ENCODE peak calls at places on chromosome 22, in four cellular contexts. V is A673; W is hepatocyte; B is CD8-positive, alpha-beta T cell. Y is an unnamed sample.

GRCh38 chr22:26086359-26086758 is 82.9 kb upstream of the SEZ6L start:
- DNase-seq in B (no peak), V (peak; percentile 16), W (no peak), Y (no peak)

GRCh38 chr22:44393066-44393465 is 80.3 kb upstream of the SHISAL1 start:
- DNase-seq in V (no peak), B (no peak), W (no peak), Y (no peak)

GRCh38 chr22:31944700-31945477 is 554 bp downstream of the YWHAH start:
- DNase-seq in W (peak; percentile 31), B (peak; percentile 26), V (no peak), Y (no peak)

GRCh38 chr22:41366323-41367014 is 15.3 kb upstream of the TEF start:
- DNase-seq in B (no peak), W (no peak), V (no peak), Y (no peak)

GRCh38 chr22:24953294-24954113 is 988 bp downstream of the KIAA1671 start:
- DNase-seq in V (no peak), W (peak; percentile 43), B (no peak), Y (no peak)

GRCh38 chr22:25839755-25840154 is 97.8 kb downstream of the MYO18B start:
- DNase-seq in V (no peak), B (no peak), W (no peak), Y (no peak)

GRCh38 chr22:26548984-26549383 is 36.7 kb upstream of the TFIP11 start:
- DNase-seq in W (no peak), B (no peak), V (no peak), Y (no peak)

GRCh38 chr22:39661842-39662676 is 91.5 kb downstream of the CACNA1I start:
- DNase-seq in V (peak; percentile 17), B (peak; percentile 82), W (peak; percentile 69), Y (peak; percentile 41)

GRCh38 chr22:31872209-31872608 is 72.1 kb upstream of the YWHAH start:
- DNase-seq in B (peak; percentile 9), V (no peak), W (no peak), Y (no peak)

GRCh38 chr22:44574581-44575343 is 76.7 kb upstream of the RTL6 start:
- DNase-seq in B (no peak), W (no peak), V (no peak), Y (no peak)

GRCh38 chr22:47954107-47954506 is 1191.7 kb downstream of the TBC1D22A start:
- DNase-seq in V (no peak), W (no peak), B (no peak), Y (no peak)

GRCh38 chr22:24244144-24244787 is 616 bp downstream of the GGT5 start:
- DNase-seq in B (no peak), W (no peak), V (no peak), Y (no peak)

GRCh38 chr22:22823126-22823804 is 64.4 kb upstream of the IGLL5 start:
- DNase-seq in W (no peak), V (no peak), B (no peak), Y (no peak)

GRCh38 chr22:22820626-22821025 is 67.0 kb upstream of the IGLL5 start:
- DNase-seq in B (peak; percentile 22), V (no peak), W (no peak), Y (no peak)

GRCh38 chr22:22821340-22821739 is 66.3 kb upstream of the IGLL5 start:
- DNase-seq in W (no peak), V (no peak), B (no peak), Y (no peak)

GRCh38 chr22:22820076-22820475 is 67.5 kb upstream of the IGLL5 start:
- DNase-seq in V (no peak), B (no peak), W (no peak), Y (no peak)

GRCh38 chr22:22822106-22822505 is 65.5 kb upstream of the IGLL5 start:
- DNase-seq in V (no peak), B (no peak), W (no peak), Y (no peak)
- TF ChIP-seq CTCF in V (no peak), B (no peak), W (no peak), Y (no peak)

GRCh38 chr22:17105143-17106129 is 15.7 kb downstream of the TMEM121B start:
- DNase-seq in W (no peak), V (no peak), B (no peak), Y (no peak)
- TF ChIP-seq CTCF in W (no peak), V (no peak), B (no peak), Y (no peak)

GRCh38 chr22:42366815-42367581 is 65.2 kb downstream of the NFAM1 start:
- DNase-seq in W (no peak), B (no peak), V (no peak), Y (no peak)

GRCh38 chr22:42369250-42370041 is 62.8 kb downstream of the NFAM1 start:
- DNase-seq in B (peak; percentile 82), W (peak; percentile 94), V (peak; percentile 95), Y (peak; percentile 73)

GRCh38 chr22:42368379-42369249 is 63.6 kb downstream of the NFAM1 start:
- DNase-seq in B (peak; percentile 19), V (no peak), W (peak; percentile 38), Y (no peak)

GRCh38 chr22:42365942-42366660 is 66.1 kb downstream of the NFAM1 start:
- DNase-seq in W (no peak), V (no peak), B (no peak), Y (no peak)

DNA sequence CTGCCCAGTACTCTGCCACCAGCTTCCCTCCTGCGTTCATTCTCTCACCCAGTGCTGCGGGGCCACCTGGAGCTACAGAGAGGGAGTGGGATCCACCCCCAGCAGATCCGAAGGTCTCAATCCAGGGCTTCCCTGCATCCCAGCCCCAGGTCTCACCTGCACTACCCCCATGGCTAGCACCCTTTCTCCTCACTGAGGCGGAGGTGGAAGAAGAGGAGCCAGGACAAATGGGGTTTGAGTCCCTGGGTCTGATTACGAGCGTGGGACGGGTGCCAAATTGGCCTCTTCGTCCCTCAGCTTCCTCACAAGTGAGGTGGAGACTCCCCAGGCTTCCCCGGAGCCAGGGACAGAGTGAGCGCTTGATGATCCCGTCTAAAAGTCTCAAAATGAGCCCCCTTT is 64.2 kb downstream of the NFAM1 start:
- DNase-seq in B (no peak), V (no peak), W (no peak), Y (no peak)
- TF ChIP-seq CTCF in B (no peak), V (peak; percentile 9), W (no peak), Y (no peak)

GRCh38 chr22:20319745-20320658 is at the start of gene DGCR6L:
- DNase-seq in B (peak; percentile 97), V (peak; percentile 98), W (peak; percentile 97), Y (peak; percentile 97)
- TF ChIP-seq CTCF in B (no peak), V (no peak), W (no peak), Y (no peak)

DNA sequence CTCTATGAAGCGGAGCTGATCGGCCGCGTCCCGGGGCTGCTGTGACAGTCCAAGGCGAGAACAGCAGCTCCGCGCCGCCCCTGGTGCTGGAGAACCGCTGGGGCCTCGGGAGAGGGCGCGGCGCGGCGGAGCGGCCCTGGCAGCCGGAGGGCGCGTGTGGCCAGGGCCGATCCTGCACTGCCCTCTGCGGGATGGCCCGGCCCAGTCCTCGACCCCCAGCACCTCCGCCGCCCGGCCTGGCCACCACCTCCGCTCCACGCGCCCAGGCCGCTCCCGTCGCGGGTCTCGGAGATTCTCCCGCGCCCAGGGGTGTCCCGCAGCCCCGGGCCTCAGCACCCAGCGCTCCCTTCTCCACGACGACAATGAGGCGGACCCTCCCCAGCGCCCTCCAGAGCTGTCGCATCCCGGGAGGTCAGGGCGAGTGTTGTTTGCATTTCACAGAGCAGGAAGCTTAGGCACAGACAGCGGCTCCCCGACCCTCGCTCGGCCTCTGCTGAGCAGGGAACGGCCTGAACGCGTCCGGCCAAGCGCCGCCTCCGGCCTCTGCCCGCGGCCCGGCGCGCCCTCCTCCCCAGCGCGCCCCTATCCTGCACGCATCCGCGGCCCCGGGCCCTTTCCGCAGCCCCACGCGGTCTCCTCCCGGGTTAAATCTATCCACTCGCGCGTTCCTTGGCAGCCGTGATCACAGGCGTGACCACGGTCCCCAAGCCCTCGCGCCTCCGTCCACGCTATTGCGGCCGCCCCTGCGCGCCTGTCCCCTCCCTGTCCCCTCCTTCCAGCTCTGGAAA is 109.7 kb downstream of the WNT7B start:
- DNase-seq in B (no peak), W (peak; percentile 62), V (no peak), Y (no peak)
- TF ChIP-seq CTCF in B (no peak), W (peak; percentile 23), V (no peak), Y (no peak)

GRCh38 chr22:29524440-29525191 is 28.9 kb downstream of the THOC5 start:
- DNase-seq in W (peak; percentile 29), V (peak; percentile 21), B (peak; percentile 10), Y (peak; percentile 33)
- TF ChIP-seq CTCF in W (peak; percentile 36), V (peak; percentile 46), B (no peak), Y (no peak)

GRCh38 chr22:48968201-48968959 is 859.3 kb downstream of the BRD1 start:
- DNase-seq in W (peak; percentile 74), V (no peak), B (no peak), Y (no peak)
- TF ChIP-seq CTCF in W (peak; percentile 50), V (peak; percentile 55), B (peak; percentile 27), Y (no peak)

GRCh38 chr22:30555282-30556210 is 9.0 kb upstream of the SEC14L6 start:
- DNase-seq in W (no peak), B (no peak), V (no peak), Y (no peak)
- TF ChIP-seq CTCF in W (no peak), B (no peak), V (no peak), Y (no peak)

GRCh38 chr22:20130319-20130718 is 1.3 kb upstream of the ZDHHC8 start:
- DNase-seq in W (no peak), V (no peak), B (no peak), Y (no peak)
- TF ChIP-seq CTCF in W (no peak), V (no peak), B (peak; percentile 15), Y (no peak)